ENCODE peak calls at places on chromosomes 3 and 15, in six cellular contexts. V is ovary, O is heart left ventricle, Y is spleen, W is uterus, G is esophagus squamous epithelium. F is an unnamed sample.

GRCh38 chr3:141618103-141618502 is 120.0 kb upstream of the RNF7 start:
- DNase-seq in V (no peak), O (no peak), G (no peak), Y (no peak), W (no peak), F (no peak)

GRCh38 chr3:129013491-129013891 is 12.4 kb downstream of the EFCC1 start:
- DNase-seq in V (no peak), Y (no peak), G (no peak), W (no peak), O (no peak), F (peak; percentile 71)

GRCh38 chr3:138949002-138949418 is 2.0 kb downstream of the FOXL2NB start:
- DNase-seq in O (no peak), Y (no peak), W (no peak), V (peak; percentile 57), G (no peak), F (no peak)

GRCh38 chr3:2579206-2579605 is 480.5 kb downstream of the CNTN4 start:
- DNase-seq in W (no peak), Y (no peak), G (no peak), O (no peak), V (no peak), F (no peak)

GRCh38 chr15:60090747-60091146 is 86.6 kb downstream of the FOXB1 start:
- DNase-seq in V (no peak), W (no peak), Y (no peak), G (no peak), O (no peak), F (no peak)

GRCh38 chr3:46609944-46610722 is 2.2 kb upstream of the FAM240A start:
- DNase-seq in Y (no peak), O (no peak), W (no peak), V (no peak), G (no peak), F (no peak)

GRCh38 chr3:134627831-134628230 is 23.0 kb downstream of the KY start:
- DNase-seq in V (no peak), W (no peak), O (no peak), G (no peak), Y (no peak), F (no peak)

GRCh38 chr15:51758645-51759044 is 7.2 kb downstream of the TMOD2 start:
- DNase-seq in W (peak; percentile 93), G (no peak), O (peak; percentile 75), Y (no peak), V (peak; percentile 75), F (no peak)

GRCh38 chr3:13507791-13508339 is 27.8 kb downstream of the HDAC11 start:
- DNase-seq in G (no peak), W (no peak), Y (no peak), O (no peak), V (peak; percentile 30), F (peak; percentile 49)

GRCh38 chr3:8441969-8442559 is 59.6 kb upstream of the LMCD1 start:
- DNase-seq in O (no peak), Y (no peak), V (peak; percentile 21), G (no peak), W (peak; percentile 24), F (peak; percentile 74)

GRCh38 chr15:35738370-35738769 is 192.4 kb upstream of the DPH6 start:
- DNase-seq in W (no peak), Y (no peak), V (no peak), O (no peak), G (no peak), F (no peak)

GRCh38 chr3:148600902-148601765 is 96.6 kb upstream of the AGTR1 start:
- DNase-seq in V (no peak), G (no peak), O (no peak), Y (no peak), W (no peak), F (no peak)

GRCh38 chr3:30007668-30008067 is 598.7 kb upstream of the TGFBR2 start:
- DNase-seq in V (no peak), G (no peak), W (no peak), O (no peak), Y (no peak), F (no peak)

GRCh38 chr3:38647217-38647970 is 2.1 kb downstream of the SCN5A start:
- DNase-seq in Y (no peak), W (no peak), G (no peak), O (no peak), V (no peak), F (no peak)

GRCh38 chr3:78506581-78507195 is 1261.1 kb downstream of the ROBO1 start:
- DNase-seq in G (no peak), V (no peak), O (no peak), Y (no peak), W (no peak), F (no peak)

GRCh38 chr3:123745184-123745855 is 138.8 kb downstream of the MYLK start:
- DNase-seq in V (no peak), W (no peak), Y (no peak), G (no peak), O (no peak), F (no peak)

GRCh38 chr3:121834734-121835709 is at the start of the genes EAF2 and IQCB1:
- DNase-seq in V (peak; percentile 94), O (peak; percentile 97), G (peak; percentile 83), Y (peak; percentile 99), W (peak; percentile 93), F (peak; percentile 84)
- TF ChIP-seq POLR2A in V (peak; percentile 58), O (peak; percentile 97), G (no peak), Y (peak; percentile 95), W (peak; percentile 75), F (peak; percentile 45)

DNA sequence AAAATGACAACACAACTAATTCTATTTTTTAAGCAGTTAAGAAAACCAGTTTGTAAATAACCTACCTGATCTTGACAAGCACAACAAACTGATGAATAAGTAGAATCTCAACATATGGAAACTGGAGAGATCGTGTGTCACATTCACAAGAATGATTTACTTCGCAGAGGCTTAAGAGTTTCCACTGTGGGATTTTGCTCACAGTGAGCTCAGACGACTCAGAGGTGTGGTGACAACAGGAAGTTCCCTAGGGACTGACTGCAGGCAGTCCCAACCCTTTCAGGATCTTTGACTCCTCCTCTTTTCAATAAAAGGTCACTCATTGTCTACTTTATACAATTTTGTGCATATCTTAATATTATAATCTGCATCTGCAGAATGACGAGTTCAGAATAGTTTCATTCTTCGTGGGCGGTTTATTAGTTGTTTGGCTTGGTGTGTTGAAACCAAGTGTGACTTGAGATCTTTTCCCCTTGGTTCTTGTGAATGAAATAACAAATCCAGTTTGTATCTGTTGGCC is at the start of gene LIPH:
- DNase-seq in V (no peak), G (no peak), W (no peak), Y (no peak), O (no peak), F (peak; percentile 45)
- TF ChIP-seq POLR2A in V (no peak), G (no peak), W (no peak), Y (no peak), O (no peak), F (no peak)

GRCh38 chr3:183094711-183095110 is 4.6 kb downstream of the MCCC1 start:
- DNase-seq in O (no peak), W (no peak), V (no peak), Y (no peak), G (no peak), F (no peak)

GRCh38 chr3:183098538-183099025 is 714 bp downstream of the MCCC1 start:
- DNase-seq in W (no peak), G (no peak), V (no peak), Y (no peak), O (no peak), F (peak; percentile 12)

GRCh38 chr3:183099838-183100204 is 525 bp upstream of the MCCC1 start:
- DNase-seq in W (no peak), O (no peak), Y (no peak), V (no peak), G (no peak), F (no peak)

GRCh38 chr3:183100376-183100775 is 1.1 kb upstream of the MCCC1 start:
- DNase-seq in O (no peak), W (no peak), V (no peak), G (no peak), Y (no peak), F (no peak)

DNA sequence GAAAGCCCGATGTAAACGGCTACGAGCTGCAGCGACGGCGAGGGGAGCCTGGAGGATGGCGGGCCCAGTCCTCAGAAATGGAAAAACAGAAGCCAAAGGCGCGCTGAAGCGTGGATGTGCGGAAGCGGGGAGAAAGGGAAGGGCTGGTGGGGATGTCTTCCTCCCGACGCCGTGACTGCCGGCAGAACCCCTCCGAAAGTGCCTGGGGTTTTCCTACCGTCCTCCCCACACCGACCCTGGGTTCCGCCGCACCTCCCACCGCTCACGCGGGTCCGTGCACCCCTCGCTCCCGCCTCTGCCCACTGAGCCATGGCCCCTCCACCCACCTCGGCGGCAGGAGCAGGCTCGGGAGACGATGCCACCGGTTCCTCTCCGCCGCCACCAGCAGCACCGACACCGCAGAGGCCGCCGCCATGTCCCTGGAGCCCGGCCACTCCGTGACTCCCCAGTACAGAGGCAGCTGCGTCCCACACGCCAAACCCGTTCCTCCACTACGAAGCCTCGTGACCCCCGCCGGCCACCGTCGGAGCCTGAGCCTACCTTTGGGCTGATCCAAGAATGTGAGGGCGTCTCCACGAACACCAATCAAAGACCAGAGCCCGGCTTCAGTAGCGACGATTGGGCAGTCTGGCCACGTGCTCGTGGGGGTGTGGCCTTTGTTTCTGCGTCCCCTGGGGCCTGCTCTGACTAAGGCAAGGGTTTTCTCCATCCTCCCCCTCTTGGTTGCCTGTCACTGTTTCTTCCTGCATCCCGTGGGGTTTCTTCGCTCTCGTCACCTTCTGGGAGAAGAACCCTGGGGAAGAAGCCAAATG is at the start of gene MCCC1:
- DNase-seq in O (peak; percentile 99), W (peak; percentile 98), V (peak; percentile 97), Y (peak; percentile 99), G (peak; percentile 94), F (peak; percentile 99)
- TF ChIP-seq POLR2A in O (peak; percentile 66), W (peak; percentile 73), V (peak; percentile 74), Y (peak; percentile 26), G (peak; percentile 60), F (peak; percentile 78)

GRCh38 chr15:63188937-63189871 is at the start of gene RAB8B:
- DNase-seq in V (peak; percentile 98), G (peak; percentile 91), Y (peak; percentile 99), W (peak; percentile 99), O (peak; percentile 98), F (peak; percentile 67)
- TF ChIP-seq POLR2A in V (peak; percentile 76), G (no peak), Y (peak; percentile 78), W (peak; percentile 80), O (peak; percentile 73), F (peak; percentile 61)

GRCh38 chr3:58074126-58074715 is 66.0 kb downstream of the FLNB start:
- DNase-seq in W (no peak), O (no peak), V (no peak), G (no peak), Y (no peak), F (no peak)

GRCh38 chr3:58072046-58072445 is 63.8 kb downstream of the FLNB start:
- DNase-seq in G (no peak), V (no peak), Y (no peak), W (no peak), O (no peak), F (no peak)

GRCh38 chr3:58073315-58074125 is 65.3 kb downstream of the FLNB start:
- DNase-seq in O (no peak), W (no peak), Y (no peak), G (no peak), V (no peak), F (no peak)

GRCh38 chr3:58068126-58068809 is 60.0 kb downstream of the FLNB start:
- DNase-seq in W (peak; percentile 12), V (no peak), Y (no peak), G (no peak), O (no peak), F (no peak)

DNA sequence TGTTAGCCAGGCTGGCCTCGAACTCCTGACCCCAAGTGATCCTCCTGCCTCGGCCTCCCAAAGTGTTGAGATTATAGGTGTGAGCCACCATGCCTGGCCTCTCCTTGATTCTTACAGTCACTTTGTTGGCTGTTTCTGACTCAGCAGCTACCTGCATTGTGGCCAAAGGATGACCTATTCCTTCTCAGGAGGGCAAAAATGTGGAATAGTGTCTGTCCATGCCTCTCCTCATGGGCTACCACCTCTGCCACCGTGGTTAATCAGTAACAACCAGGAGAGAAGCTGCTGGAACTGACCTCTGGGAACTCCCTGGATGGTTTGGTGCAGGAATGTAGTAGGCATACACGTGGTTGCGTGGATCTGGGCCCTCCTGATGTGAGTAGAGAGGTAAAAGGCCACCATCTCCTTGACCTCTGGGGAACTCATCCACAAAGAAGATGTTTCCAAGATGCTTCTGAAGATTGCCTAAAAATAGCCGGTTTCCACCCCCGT is 63.3 kb downstream of the FLNB start:
- DNase-seq in Y (no peak), V (no peak), G (no peak), O (no peak), W (no peak), F (no peak)
- TF ChIP-seq POLR2A in Y (no peak), V (no peak), G (no peak), O (no peak), W (no peak), F (no peak)

F was measured in H54.